ENCODE peak calls at places on chromosomes 6 and 20, in eight cellular contexts. One of them, this sample, is unnamed.

GRCh38 chr20:997486-997885 is 4.6 kb downstream of the RSPO4 start:
- DNase-seq in aorta: peak
- DNase-seq in mesothelial cell of epicardium: no peak
- DNase-seq in lower leg skin: no peak
- DNase-seq in GM03348: no peak
- DNase-seq in activated T-cell treated with anti-CD3 and anti-CD28 coated beads, Interleukin-2, amount 50 U/mL, for 4 hours: no peak
- DNase-seq in mesenteric fat pad: no peak
- DNase-seq in NCI-H1417: no peak
- DNase-seq in this sample: no peak

GRCh38 chr6:170137176-170137891 is 153.5 kb downstream of the DLL1 start:
- DNase-seq in aorta: peak
- DNase-seq in mesothelial cell of epicardium: peak
- DNase-seq in lower leg skin: peak
- DNase-seq in GM03348: no peak
- DNase-seq in activated T-cell treated with anti-CD3 and anti-CD28 coated beads, Interleukin-2, amount 50 U/mL, for 4 hours: no peak
- DNase-seq in mesenteric fat pad: peak
- DNase-seq in NCI-H1417: no peak
- DNase-seq in this sample: peak

GRCh38 chr6:32799740-32800139 is 17.1 kb downstream of the HLA-DOB start:
- DNase-seq in aorta: no peak
- DNase-seq in mesothelial cell of epicardium: no peak
- DNase-seq in lower leg skin: no peak
- DNase-seq in GM03348: no peak
- DNase-seq in activated T-cell treated with anti-CD3 and anti-CD28 coated beads, Interleukin-2, amount 50 U/mL, for 4 hours: no peak
- DNase-seq in mesenteric fat pad: no peak
- DNase-seq in NCI-H1417: no peak
- DNase-seq in this sample: no peak

GRCh38 chr20:63374532-63374931 is 13.4 kb upstream of the CHRNA4 start:
- DNase-seq in aorta: no peak
- DNase-seq in mesothelial cell of epicardium: no peak
- DNase-seq in lower leg skin: no peak
- DNase-seq in GM03348: no peak
- DNase-seq in activated T-cell treated with anti-CD3 and anti-CD28 coated beads, Interleukin-2, amount 50 U/mL, for 4 hours: no peak
- DNase-seq in mesenteric fat pad: no peak
- DNase-seq in NCI-H1417: peak
- DNase-seq in this sample: no peak

GRCh38 chr6:35181933-35182612 is 31.7 kb upstream of the SCUBE3 start:
- DNase-seq in aorta: peak
- DNase-seq in mesothelial cell of epicardium: peak
- DNase-seq in lower leg skin: peak
- DNase-seq in GM03348: peak
- DNase-seq in activated T-cell treated with anti-CD3 and anti-CD28 coated beads, Interleukin-2, amount 50 U/mL, for 4 hours: no peak
- DNase-seq in mesenteric fat pad: no peak
- DNase-seq in NCI-H1417: peak
- DNase-seq in this sample: peak

GRCh38 chr6:128538763-128539162 is 18.4 kb upstream of the PTPRK start:
- DNase-seq in aorta: no peak
- DNase-seq in mesothelial cell of epicardium: no peak
- DNase-seq in lower leg skin: no peak
- DNase-seq in GM03348: peak
- DNase-seq in activated T-cell treated with anti-CD3 and anti-CD28 coated beads, Interleukin-2, amount 50 U/mL, for 4 hours: no peak
- DNase-seq in mesenteric fat pad: no peak
- DNase-seq in NCI-H1417: no peak
- DNase-seq in this sample: no peak

GRCh38 chr6:13471184-13471583 is 16.2 kb downstream of the GFOD1 start:
- DNase-seq in aorta: no peak
- DNase-seq in mesothelial cell of epicardium: no peak
- DNase-seq in lower leg skin: no peak
- DNase-seq in GM03348: no peak
- DNase-seq in activated T-cell treated with anti-CD3 and anti-CD28 coated beads, Interleukin-2, amount 50 U/mL, for 4 hours: no peak
- DNase-seq in mesenteric fat pad: no peak
- DNase-seq in NCI-H1417: no peak
- DNase-seq in this sample: no peak

GRCh38 chr6:145227593-145227992 is 507.7 kb downstream of the EPM2A start:
- DNase-seq in aorta: no peak
- DNase-seq in mesothelial cell of epicardium: no peak
- DNase-seq in lower leg skin: no peak
- DNase-seq in GM03348: no peak
- DNase-seq in activated T-cell treated with anti-CD3 and anti-CD28 coated beads, Interleukin-2, amount 50 U/mL, for 4 hours: no peak
- DNase-seq in mesenteric fat pad: no peak
- DNase-seq in NCI-H1417: no peak
- DNase-seq in this sample: no peak

GRCh38 chr20:1993986-1994385 is at the start of gene PDYN:
- DNase-seq in aorta: no peak
- DNase-seq in mesothelial cell of epicardium: no peak
- DNase-seq in lower leg skin: no peak
- DNase-seq in GM03348: no peak
- DNase-seq in activated T-cell treated with anti-CD3 and anti-CD28 coated beads, Interleukin-2, amount 50 U/mL, for 4 hours: no peak
- DNase-seq in mesenteric fat pad: no peak
- DNase-seq in NCI-H1417: no peak
- DNase-seq in this sample: no peak

GRCh38 chr6:43219119-43219518 is 10.2 kb downstream of the DNPH1 start:
- DNase-seq in aorta: peak
- DNase-seq in mesothelial cell of epicardium: no peak
- DNase-seq in lower leg skin: no peak
- DNase-seq in GM03348: no peak
- DNase-seq in activated T-cell treated with anti-CD3 and anti-CD28 coated beads, Interleukin-2, amount 50 U/mL, for 4 hours: no peak
- DNase-seq in mesenteric fat pad: no peak
- DNase-seq in NCI-H1417: no peak
- DNase-seq in this sample: no peak

GRCh38 chr6:164554700-164555479 is 754.5 kb downstream of the C6orf118 start:
- DNase-seq in aorta: no peak
- DNase-seq in mesothelial cell of epicardium: no peak
- DNase-seq in lower leg skin: no peak
- DNase-seq in GM03348: no peak
- DNase-seq in activated T-cell treated with anti-CD3 and anti-CD28 coated beads, Interleukin-2, amount 50 U/mL, for 4 hours: no peak
- DNase-seq in mesenteric fat pad: no peak
- DNase-seq in NCI-H1417: no peak
- DNase-seq in this sample: no peak

GRCh38 chr6:71584712-71585436 is 296.3 kb downstream of the OGFRL1 start:
- DNase-seq in aorta: no peak
- DNase-seq in mesothelial cell of epicardium: no peak
- DNase-seq in lower leg skin: no peak
- DNase-seq in GM03348: no peak
- DNase-seq in activated T-cell treated with anti-CD3 and anti-CD28 coated beads, Interleukin-2, amount 50 U/mL, for 4 hours: no peak
- DNase-seq in mesenteric fat pad: no peak
- DNase-seq in NCI-H1417: no peak
- DNase-seq in this sample: no peak